ENCODE peak calls at places on chromosomes 12 and 14, in ten cellular contexts. C, L, N, M, W, O, Y, K, V and R are unnamed samples.

GRCh38 chr12:102757154-102757873 is 159.7 kb downstream of the PAH start:
- DNase-seq in M (no peak), O (no peak), Y (no peak), V (no peak), L (no peak), K (no peak), W (no peak), N (peak), C (no peak), R (no peak)

GRCh38 chr14:38074754-38075153 is 132.9 kb upstream of the SSTR1 start:
- DNase-seq in V (no peak), L (no peak), O (no peak), M (no peak), C (no peak), K (no peak), N (no peak), W (no peak), Y (peak), R (no peak)

GRCh38 chr12:124938066-124938465 is 23.6 kb upstream of the UBC start:
- DNase-seq in N (no peak), Y (no peak), V (no peak), M (no peak), O (peak), K (no peak), L (no peak), C (no peak), W (no peak), R (no peak)

GRCh38 chr14:94673781-94674231 is 61.6 kb downstream of the SERPINA3 start:
- DNase-seq in O (no peak), M (peak), N (peak), C (no peak), W (no peak), Y (no peak), L (no peak), V (no peak), K (no peak), R (no peak)

GRCh38 chr12:72313757-72314270 is 41.6 kb downstream of the TRHDE start:
- DNase-seq in V (no peak), O (no peak), L (peak), N (no peak), M (peak), K (no peak), C (no peak), Y (no peak), W (no peak), R (peak)

GRCh38 chr14:98207466-98207865 is 1064.5 kb downstream of the BCL11B start:
- DNase-seq in M (no peak), V (no peak), O (no peak), N (no peak), C (no peak), Y (no peak), K (no peak), W (no peak), L (no peak), R (no peak)

GRCh38 chr12:122420471-122421262 is 1.8 kb downstream of the CLIP1 start:
- DNase-seq in C (peak), K (no peak), O (no peak), M (no peak), L (no peak), W (no peak), V (no peak), Y (no peak), N (no peak), R (no peak)

GRCh38 chr12:117774986-117775775 is 193.6 kb downstream of the KSR2 start:
- DNase-seq in C (no peak), Y (no peak), V (no peak), W (no peak), M (no peak), L (no peak), N (no peak), O (no peak), K (no peak), R (no peak)

GRCh38 chr12:26383041-26383440 is 187.7 kb downstream of the SSPN start:
- DNase-seq in N (no peak), Y (no peak), M (no peak), V (no peak), K (no peak), O (no peak), L (no peak), W (no peak), C (no peak), R (no peak)

GRCh38 chr12:4156317-4156716 is 117.2 kb upstream of the CCND2 start:
- DNase-seq in Y (no peak), W (no peak), O (no peak), L (peak), C (no peak), V (no peak), M (no peak), N (no peak), K (no peak), R (no peak)

GRCh38 chr12:11798856-11799530 is 149.5 kb downstream of the ETV6 start:
- DNase-seq in M (peak), V (no peak), W (no peak), K (no peak), Y (no peak), O (peak), L (no peak), N (no peak), C (no peak), R (no peak)

GRCh38 chr14:35435177-35435576 is 30.6 kb upstream of the NFKBIA start:
- DNase-seq in C (no peak), W (no peak), O (no peak), K (no peak), L (no peak), Y (no peak), N (no peak), M (peak), V (no peak), R (no peak)

GRCh38 chr12:111352300-111352993 is 16.4 kb downstream of the PHETA1 start:
- DNase-seq in W (no peak), N (no peak), V (no peak), C (no peak), L (no peak), O (no peak), Y (no peak), M (no peak), K (no peak), R (no peak)

GRCh38 chr14:30656190-30656632 is 34.1 kb downstream of the SCFD1 start:
- DNase-seq in V (no peak), K (peak), C (peak), M (peak), W (peak), L (peak), Y (peak), N (no peak), O (peak), R (peak)

GRCh38 chr12:108622425-108622824 is 11.3 kb downstream of the SELPLG start:
- DNase-seq in L (peak), V (peak), Y (no peak), N (no peak), O (no peak), K (peak), M (peak), W (no peak), C (no peak), R (peak)

GRCh38 chr14:89327771-89328212 is 89.2 kb downstream of the FOXN3 start:
- DNase-seq in W (peak), N (no peak), C (no peak), V (peak), Y (no peak), K (no peak), L (no peak), M (peak), O (no peak), R (no peak)

GRCh38 chr12:1670815-1671268 is 20.0 kb upstream of the ADIPOR2 start:
- DNase-seq in N (no peak), C (no peak), V (no peak), Y (no peak), M (no peak), W (no peak), L (no peak), K (no peak), O (peak), R (no peak)

GRCh38 chr14:104770851-104771272 is 17.9 kb downstream of the SIVA1 start:
- DNase-seq in O (no peak), K (peak), M (peak), C (no peak), L (peak), W (no peak), V (no peak), N (no peak), Y (no peak), R (no peak)

GRCh38 chr12:127162902-127163301 is 1104.1 kb upstream of the TMEM132C start:
- DNase-seq in C (no peak), K (peak), Y (peak), M (peak), O (no peak), L (no peak), N (no peak), V (no peak), W (peak), R (no peak)

GRCh38 chr12:80593766-80594165 is 113.7 kb upstream of the MYF6 start:
- DNase-seq in K (no peak), O (no peak), V (no peak), W (peak), Y (no peak), C (no peak), M (peak), L (peak), N (no peak), R (no peak)

GRCh38 chr12:127280393-127281275 is 986.3 kb upstream of the TMEM132C start:
- DNase-seq in O (peak), V (no peak), Y (peak), W (peak), N (no peak), M (no peak), L (peak), K (peak), C (peak), R (peak)

GRCh38 chr12:29561736-29562135 is 64.2 kb upstream of the OVCH1 start:
- DNase-seq in N (no peak), W (no peak), K (no peak), M (peak), Y (no peak), O (no peak), L (no peak), V (no peak), C (no peak), R (no peak)

GRCh38 chr14:74408870-74409269 is 17.1 kb downstream of the SYNDIG1L start:
- DNase-seq in V (no peak), K (no peak), Y (no peak), M (no peak), O (no peak), W (no peak), L (no peak), C (no peak), N (no peak), R (no peak)

GRCh38 chr12:49295087-49296001 is at the start of gene PRPH:
- DNase-seq in C (no peak), K (no peak), N (no peak), O (no peak), Y (peak), W (no peak), L (peak), M (no peak), V (no peak), R (peak)

GRCh38 chr14:22572562-22573058 is 16.4 kb downstream of the DAD1 start:
- DNase-seq in O (no peak), K (peak), L (no peak), M (peak), C (no peak), W (peak), Y (no peak), N (no peak), V (no peak), R (no peak)

GRCh38 chr14:92759300-92759678 is 10.9 kb upstream of the LGMN start:
- DNase-seq in W (no peak), N (no peak), M (peak), L (peak), K (peak), C (no peak), Y (no peak), V (no peak), O (no peak), R (peak)

GRCh38 chr14:96979611-96980074 is 182.5 kb downstream of the VRK1 start:
- DNase-seq in L (no peak), K (no peak), N (no peak), O (no peak), Y (no peak), W (no peak), V (peak), C (no peak), M (no peak), R (no peak)

GRCh38 chr12:124655317-124656213 is 88.2 kb upstream of the NCOR2 start:
- DNase-seq in V (no peak), N (peak), W (peak), Y (no peak), C (peak), K (peak), O (no peak), M (peak), L (peak), R (peak)